ENCODE peak calls at places on chromosome 6, in six cellular contexts. W, C, F, X, O and E are unnamed samples.

GRCh38 chr6:116564921-116565872 is 6.1 kb upstream of the RWDD1 start:
- DNase-seq in W (no peak), C (no peak), X (peak; percentile 56), F (peak; percentile 24), O (no peak), E (peak; percentile 23)

GRCh38 chr6:37365791-37366190 is 12.0 kb downstream of the RNF8 start:
- DNase-seq in C (peak; percentile 42), X (peak; percentile 24), W (peak; percentile 71), F (peak; percentile 22), O (no peak), E (peak; percentile 26)

GRCh38 chr6:146433881-146434741 is 109.5 kb upstream of the RAB32 start:
- DNase-seq in F (peak; percentile 47), O (no peak), C (no peak), X (peak; percentile 38), W (peak; percentile 28), E (peak; percentile 16)

GRCh38 chr6:13290335-13290734 is 38.0 kb downstream of the TBC1D7 start:
- DNase-seq in W (no peak), C (no peak), F (no peak), X (no peak), O (no peak), E (no peak)

GRCh38 chr6:139888691-139889122 is 514.3 kb upstream of the CITED2 start:
- DNase-seq in F (no peak), X (peak; percentile 61), C (no peak), W (peak; percentile 25), O (peak; percentile 78), E (no peak)

GRCh38 chr6:145189836-145190235 is 545.5 kb downstream of the EPM2A start:
- DNase-seq in O (no peak), W (no peak), F (no peak), C (no peak), X (no peak), E (no peak)

GRCh38 chr6:156662025-156662445 is 115.1 kb upstream of the ARID1B start:
- DNase-seq in O (peak; percentile 75), F (peak; percentile 51), C (peak; percentile 50), X (no peak), W (no peak), E (no peak)

GRCh38 chr6:145814035-145814500 is 527 bp downstream of the FBXO30 start:
- DNase-seq in W (no peak), F (peak; percentile 57), O (peak; percentile 38), C (peak; percentile 54), X (peak; percentile 48), E (peak; percentile 64)

GRCh38 chr6:150016324-150017185 is 8.8 kb downstream of the RAET1L start:
- DNase-seq in X (peak; percentile 35), C (peak; percentile 69), F (peak; percentile 71), W (peak; percentile 77), O (peak; percentile 27), E (peak; percentile 68)

GRCh38 chr6:43964659-43965570 is 162.3 kb downstream of the MRPL14 start:
- DNase-seq in O (peak; percentile 30), F (no peak), W (peak; percentile 29), C (no peak), X (no peak), E (no peak)

GRCh38 chr6:148105695-148106094 is 236.9 kb upstream of the SASH1 start:
- DNase-seq in O (no peak), F (no peak), W (no peak), X (no peak), C (no peak), E (no peak)

GRCh38 chr6:2951723-2952122 is 19.6 kb downstream of the SERPINB6 start:
- DNase-seq in X (no peak), F (no peak), O (no peak), W (no peak), C (no peak), E (no peak)

GRCh38 chr6:100553243-100553642 is 88.5 kb upstream of the SIM1 start:
- DNase-seq in C (no peak), F (no peak), X (no peak), W (no peak), O (no peak), E (no peak)

GRCh38 chr6:140051521-140052455 is 677.3 kb upstream of the CITED2 start:
- DNase-seq in C (no peak), X (peak; percentile 99), O (no peak), F (peak; percentile 96), W (peak; percentile 97), E (peak; percentile 88)

GRCh38 chr6:161068296-161068695 is 76.7 kb downstream of the MAP3K4 start:
- DNase-seq in O (peak; percentile 56), X (no peak), W (no peak), C (no peak), F (no peak), E (no peak)

DNA sequence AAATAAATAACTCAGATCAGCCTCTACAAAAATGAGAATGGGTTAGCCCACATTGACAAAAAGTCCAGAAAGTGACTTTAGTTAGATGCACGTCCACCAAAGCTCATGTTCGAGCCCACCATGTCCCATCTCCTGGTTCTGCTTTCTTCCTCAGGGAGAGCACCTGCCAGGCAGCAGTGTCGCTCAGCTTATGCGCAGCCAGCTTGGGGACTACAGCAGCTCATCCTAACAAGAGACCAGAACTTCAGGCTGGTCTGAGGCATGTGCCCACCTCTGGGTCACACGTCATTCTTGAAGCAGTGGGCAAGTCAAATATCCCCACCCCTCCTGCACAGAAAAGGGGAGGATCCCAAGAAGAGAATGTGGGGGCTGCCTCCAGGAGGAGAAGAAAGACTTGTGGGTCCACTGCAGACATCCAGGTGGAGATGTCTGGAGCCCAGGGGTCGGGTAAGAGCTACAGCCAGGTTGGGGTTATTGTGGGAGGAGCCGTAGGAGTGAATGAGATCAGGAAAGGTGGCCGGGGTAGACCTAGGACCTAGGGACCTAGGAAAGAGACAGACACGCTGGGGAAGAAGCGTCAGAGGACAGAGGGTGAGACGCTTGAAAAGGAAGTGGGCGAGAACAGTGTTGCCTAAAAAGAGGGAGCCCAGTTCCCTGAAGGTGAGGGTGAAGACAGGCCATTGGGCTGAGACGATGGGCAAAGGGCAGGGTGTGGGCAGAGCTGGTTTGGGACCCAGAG is 52.5 kb downstream of the SSR1 start:
- DNase-seq in C (no peak), O (peak; percentile 40), W (no peak), F (no peak), X (no peak), E (no peak)
- H3K4me3 ChIP-seq in C (peak overlapping the region; percentile 87), O (peak overlapping the region; percentile 52), W (peak overlapping the region; percentile 77), F (peak overlapping the region; percentile 64), X (peak overlapping the region; percentile 66), E (peak overlapping the region; percentile 70)

GRCh38 chr6:78533876-78534275 is 333.5 kb upstream of the IRAK1BP1 start:
- DNase-seq in W (no peak), X (no peak), C (no peak), O (no peak), F (no peak), E (no peak)
- H3K4me3 ChIP-seq in W (no peak overlapping the region), X (no peak overlapping the region), C (no peak overlapping the region), O (no peak overlapping the region), F (no peak overlapping the region), E (no peak overlapping the region)

GRCh38 chr6:27176096-27176495 is 71.4 kb upstream of the PRSS16 start:
- DNase-seq in C (no peak), W (peak; percentile 17), O (no peak), F (peak; percentile 17), X (peak; percentile 34), E (peak; percentile 15)
- H3K4me3 ChIP-seq in C (no peak overlapping the region), W (no peak overlapping the region), O (no peak overlapping the region), F (no peak overlapping the region), X (peak overlapping the region; percentile 99), E (no peak overlapping the region)

DNA sequence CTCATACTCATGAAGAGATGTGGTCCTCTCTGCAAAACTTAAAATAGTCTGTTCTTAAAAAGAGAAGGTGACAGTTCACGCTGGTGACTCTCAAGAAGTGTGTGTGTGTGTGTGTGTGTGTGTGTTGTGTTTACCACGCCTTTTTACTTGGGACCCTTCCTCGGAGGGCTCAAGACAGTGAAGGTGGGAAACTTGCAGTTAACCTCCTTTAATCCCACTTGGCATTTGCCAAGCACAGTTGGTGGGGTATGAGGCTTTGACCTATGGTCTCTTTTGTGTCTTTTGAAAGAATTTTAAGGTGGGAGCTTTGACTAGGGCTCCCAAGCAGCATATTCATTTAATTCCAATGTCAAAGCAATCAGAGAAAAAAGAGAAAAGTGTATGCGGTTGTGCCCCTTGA is 395.8 kb downstream of the TFAP2B start:
- DNase-seq in F (no peak), C (no peak), W (no peak), O (no peak), X (no peak), E (no peak)
- H3K4me3 ChIP-seq in F (no peak overlapping the region), C (no peak overlapping the region), W (no peak overlapping the region), O (no peak overlapping the region), X (no peak overlapping the region), E (no peak overlapping the region)

GRCh38 chr6:16141514-16141913 is 12.6 kb downstream of the MYLIP start:
- DNase-seq in W (no peak), C (no peak), O (no peak), X (no peak), F (no peak), E (no peak)
- H3K4me3 ChIP-seq in W (no peak overlapping the region), C (no peak overlapping the region), O (no peak overlapping the region), X (no peak overlapping the region), F (no peak overlapping the region), E (no peak overlapping the region)

GRCh38 chr6:82867946-82868345 is 197.7 kb downstream of the UBE3D start:
- DNase-seq in O (no peak), F (no peak), C (no peak), W (no peak), X (no peak), E (no peak)
- H3K4me3 ChIP-seq in O (no peak overlapping the region), F (no peak overlapping the region), C (no peak overlapping the region), W (no peak overlapping the region), X (no peak overlapping the region), E (no peak overlapping the region)

DNA sequence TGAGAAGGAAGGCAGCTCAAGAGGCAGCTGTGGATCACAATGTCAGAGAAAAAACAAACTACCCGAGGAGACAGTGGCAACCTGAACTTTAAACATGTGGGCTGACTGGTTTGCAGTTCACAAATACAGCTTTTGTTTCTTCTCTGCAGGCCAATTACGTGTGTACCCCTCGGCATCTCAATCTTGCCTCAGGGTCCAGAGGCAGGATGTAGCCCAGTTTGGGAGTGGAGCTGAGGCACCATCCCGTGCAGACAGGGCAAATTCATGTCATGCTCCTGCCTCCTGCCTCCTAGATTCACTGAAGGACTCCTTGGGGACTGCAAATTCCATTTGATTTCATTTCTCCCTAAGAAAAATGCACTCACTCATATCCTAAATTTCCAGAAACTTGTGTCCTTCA is 94.2 kb upstream of the KCNK16 start:
- DNase-seq in W (peak; percentile 74), O (no peak), X (peak; percentile 80), F (peak; percentile 85), C (no peak), E (peak; percentile 73)
- H3K4me3 ChIP-seq in W (no peak overlapping the region), O (no peak overlapping the region), X (no peak overlapping the region), F (no peak overlapping the region), C (no peak overlapping the region), E (no peak overlapping the region)